ENCODE peak calls at places on chromosomes 16 and 17, in four cellular contexts. M is A549, C is right lobe of liver, N is H1. R is an unnamed sample.

GRCh38 chr16:70402916-70403659 is 35.8 kb downstream of the ST3GAL2 start:
- DNase-seq in M (no peak), C (no peak), N (no peak), R (no peak)

GRCh38 chr17:1174490-1174889 is 5.3 kb downstream of the ABR start:
- DNase-seq in M (no peak), C (no peak), N (no peak), R (no peak)

GRCh38 chr17:47696717-47697642 is 3.0 kb downstream of the TBKBP1 start:
- DNase-seq in M (no peak), C (no peak), N (no peak), R (no peak)

GRCh38 chr17:67520916-67521772 is 144.1 kb downstream of the PITPNC1 start:
- DNase-seq in M (no peak), C (no peak), N (no peak), R (no peak)

GRCh38 chr16:6573577-6573976 is 759.1 kb upstream of the RBFOX1 start:
- DNase-seq in M (no peak), C (no peak), N (peak; percentile 56), R (peak; percentile 3)

GRCh38 chr17:55056530-55056929 is 88.0 kb downstream of the STXBP4 start:
- DNase-seq in M (no peak), C (peak; percentile 27), N (no peak), R (no peak)

GRCh38 chr17:58416937-58417299 is 416 bp downstream of the RNF43 start:
- DNase-seq in M (no peak), C (no peak), N (no peak), R (no peak)

GRCh38 chr17:80432961-80433550 is 18.1 kb downstream of the ENDOV start:
- DNase-seq in M (no peak), C (no peak), N (no peak), R (no peak)

GRCh38 chr17:17708301-17708700 is 27.0 kb downstream of the RAI1 start:
- DNase-seq in M (no peak), C (no peak), N (no peak), R (no peak)

GRCh38 chr16:50548659-50549560 is 714 bp downstream of the NKD1 start:
- DNase-seq in M (peak; percentile 34), C (no peak), N (no peak), R (peak; percentile 27)

GRCh38 chr17:45243750-45244149 is 18.1 kb downstream of the SPATA32 start:
- DNase-seq in M (no peak), C (no peak), N (no peak), R (no peak)

GRCh38 chr17:12070561-12070960 is 49.9 kb downstream of the MAP2K4 start:
- DNase-seq in M (no peak), C (no peak), N (no peak), R (no peak)

GRCh38 chr16:23537390-23537789 is 19.8 kb downstream of the EARS2 start:
- DNase-seq in M (no peak), C (no peak), N (no peak), R (no peak)

GRCh38 chr16:90026135-90026534 is 6.9 kb upstream of the DBNDD1 start:
- DNase-seq in M (no peak), C (no peak), N (no peak), R (no peak)

GRCh38 chr17:7884581-7885356 is 3.8 kb upstream of the CHD3 start:
- DNase-seq in M (no peak), C (no peak), N (no peak), R (no peak)

GRCh38 chr16:81214745-81215166 is 23.7 kb upstream of the BCO1 start:
- DNase-seq in M (peak; percentile 69), C (peak; percentile 39), N (peak; percentile 25), R (no peak)

GRCh38 chr16:67443299-67443698 is 12.4 kb downstream of the HSD11B2 start:
- DNase-seq in M (no peak), C (peak; percentile 49), N (no peak), R (peak; percentile 77)

GRCh38 chr16:1580256-1580655 is 31.6 kb downstream of the IFT140 start:
- DNase-seq in M (no peak), C (no peak), N (no peak), R (no peak)

GRCh38 chr17:75270218-75270965 is 639 bp downstream of the MIF4GD start:
- DNase-seq in M (peak; percentile 88), C (peak; percentile 73), N (no peak), R (peak; percentile 80)

GRCh38 chr17:21239680-21240374 is 13.4 kb downstream of the NATD1 start:
- DNase-seq in M (peak; percentile 84), C (no peak), N (no peak), R (no peak)

GRCh38 chr17:63639125-63639524 is 16.9 kb downstream of the MAP3K3 start:
- DNase-seq in M (no peak), C (no peak), N (no peak), R (no peak)

GRCh38 chr17:79702071-79702470 is 28.7 kb upstream of the ENPP7 start:
- DNase-seq in M (no peak), C (no peak), N (no peak), R (no peak)

GRCh38 chr17:5912927-5913565 is 157.1 kb upstream of the WSCD1 start:
- DNase-seq in M (no peak), C (no peak), N (no peak), R (no peak)

GRCh38 chr16:68287276-68288251 is 23.2 kb downstream of the SLC7A6OS start:
- DNase-seq in M (no peak), C (no peak), N (no peak), R (peak; percentile 94)

GRCh38 chr16:11205754-11206459 is 50.1 kb downstream of the SOCS1 start:
- DNase-seq in M (no peak), C (peak; percentile 81), N (no peak), R (no peak)

GRCh38 chr17:69608808-69609494 is 194.5 kb downstream of the MAP2K6 start:
- DNase-seq in M (no peak), C (no peak), N (no peak), R (peak; percentile 47)

GRCh38 chr16:3187798-3188674 is at the start of gene OR1F1:
- DNase-seq in M (peak; percentile 69), C (no peak), N (no peak), R (no peak)

GRCh38 chr16:3189869-3190268 is 1.9 kb downstream of the OR1F1 start:
- DNase-seq in M (no peak), C (no peak), N (no peak), R (no peak)

GRCh38 chr16:3186946-3187690 is 886 bp upstream of the OR1F1 start:
- DNase-seq in M (no peak), C (no peak), N (no peak), R (no peak)

GRCh38 chr16:3188925-3189825 is 1.2 kb downstream of the OR1F1 start:
- DNase-seq in M (peak; percentile 52), C (no peak), N (no peak), R (no peak)

DNA sequence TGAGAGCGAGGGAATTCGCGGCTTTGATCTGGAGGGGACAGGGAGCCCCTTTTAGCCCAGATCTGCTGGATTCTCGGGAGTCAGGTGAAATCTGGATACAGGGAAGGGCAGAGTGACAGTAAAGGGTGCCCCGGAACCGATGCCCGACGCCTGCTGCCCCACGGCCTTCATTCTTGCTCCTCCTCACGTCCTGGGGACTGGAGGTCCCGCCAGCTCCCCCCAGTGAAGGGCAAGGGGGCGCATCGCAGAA is 596 bp downstream of the OR1F1 start:
- DNase-seq in M (no peak), C (no peak), N (no peak), R (no peak)
- H3K4me3 ChIP-seq in M (peak overlapping the region; percentile 71), C (no peak overlapping the region), N (peak overlapping the region; percentile 95), R (no peak overlapping the region)

GRCh38 chr16:85003076-85003475 is 8.3 kb downstream of the ZDHHC7 start:
- DNase-seq in M (no peak), C (no peak), N (no peak), R (no peak)

GRCh38 chr16:85003723-85004586 is 7.4 kb downstream of the ZDHHC7 start:
- DNase-seq in M (no peak), C (no peak), N (no peak), R (no peak)

GRCh38 chr16:85005278-85006069 is 5.9 kb downstream of the ZDHHC7 start:
- DNase-seq in M (no peak), C (no peak), N (no peak), R (no peak)

GRCh38 chr16:85006639-85007038 is 4.7 kb downstream of the ZDHHC7 start:
- DNase-seq in M (no peak), C (no peak), N (no peak), R (no peak)

GRCh38 chr16:85004587-85005205 is 6.6 kb downstream of the ZDHHC7 start:
- DNase-seq in M (peak; percentile 77), C (no peak), N (no peak), R (no peak)
- TF ChIP-seq POLR2A in M (no peak), C (no peak), N (no peak), R (no peak)

GRCh38 chr16:5468488-5468887 is 370.9 kb upstream of the EEF2KMT start:
- DNase-seq in M (no peak), C (no peak), N (no peak), R (no peak)
- H3K9me3 ChIP-seq in M (no peaks in the 10 kb centered on the region), C (no peaks in the 10 kb centered on the region), N (no peaks in the 10 kb centered on the region), R (no peaks in the 10 kb centered on the region)

DNA sequence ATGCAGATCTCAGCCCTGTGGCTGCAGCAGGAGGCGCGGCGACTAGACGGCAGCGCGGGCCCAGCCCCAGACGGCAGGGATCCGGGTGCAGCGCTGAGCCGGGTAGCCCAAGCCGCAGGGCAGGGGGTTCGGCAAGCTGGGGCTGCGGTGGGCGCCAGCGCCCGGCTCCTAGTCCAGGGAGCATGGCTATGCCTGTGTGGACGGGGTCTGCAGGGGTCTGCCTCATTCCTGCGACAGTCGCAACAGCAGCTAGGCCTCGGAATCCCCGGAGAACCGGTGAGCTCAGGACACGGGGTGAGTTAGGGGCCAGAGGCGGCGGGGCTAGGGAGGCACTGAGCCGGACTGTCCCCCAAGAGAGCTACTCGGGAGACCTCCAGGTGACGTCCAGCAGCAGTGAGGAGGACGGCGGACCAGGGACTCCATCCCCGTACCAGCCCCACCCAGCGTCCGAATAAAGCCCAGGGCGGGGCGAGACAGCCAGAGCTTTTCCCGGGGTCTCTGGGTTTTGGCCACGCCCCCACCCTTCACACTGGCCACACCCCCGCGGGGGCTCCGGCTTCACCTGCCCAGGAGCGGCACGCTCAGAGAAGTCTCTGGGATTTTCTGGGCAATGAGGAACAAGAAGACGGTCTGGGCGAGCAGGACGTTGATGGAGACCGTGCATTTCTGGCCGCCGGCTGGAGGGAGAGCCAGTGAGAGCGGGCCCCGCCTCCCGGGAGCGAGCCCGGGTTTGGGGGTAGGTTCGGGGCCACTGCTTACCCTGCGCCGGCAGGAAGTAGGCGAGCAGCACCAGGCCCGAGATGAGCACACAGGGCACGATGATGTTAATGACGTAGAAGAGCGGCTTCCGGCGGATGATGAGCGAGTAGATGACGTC is 1.1 kb downstream of the C17orf107 start:
- DNase-seq in M (no peak), C (peak; percentile 48), N (no peak), R (no peak)
- H3K4me3 ChIP-seq in M (no peak overlapping the region), C (peak overlapping the region; percentile 27), N (peak overlapping the region; percentile 36), R (peak overlapping the region; percentile 68)

GRCh38 chr16:15434425-15435215 is at the start of gene BMERB1:
- DNase-seq in M (peak; percentile 77), C (peak; percentile 71), N (no peak), R (peak; percentile 53)
- TF ChIP-seq POLR2A in M (peak; percentile 69), C (no peak), N (no peak), R (no peak)

R was measured in adrenal gland.